ENCODE peak calls at places on chromosomes 13 and 19, in four cellular contexts. Z is cardiac muscle cell; T is CD4-positive, alpha-beta T cell; A is left ventricle myocardium inferior. E is an unnamed sample.

GRCh38 chr19:33622809-33623511 is 1.2 kb downstream of the CHST8 start:
- DNase-seq in T (no peak), A (no peak), Z (peak; percentile 23), E (peak; percentile 7)

GRCh38 chr19:38425810-38426466 is at the start of gene RASGRP4:
- DNase-seq in A (peak; percentile 51), T (no peak), Z (no peak), E (no peak)

GRCh38 chr19:33373701-33374405 is at the start of gene CEBPG:
- DNase-seq in T (peak; percentile 47), Z (peak; percentile 82), A (peak; percentile 59), E (peak; percentile 32)

GRCh38 chr13:80040219-80040976 is 300.5 kb downstream of the SPRY2 start:
- DNase-seq in Z (no peak), A (no peak), T (no peak), E (peak; percentile 99)

GRCh38 chr13:106680796-106681482 is 113.0 kb upstream of the ARGLU1 start:
- DNase-seq in T (no peak), Z (no peak), A (no peak), E (no peak)

GRCh38 chr13:113129921-113130750 is 7.5 kb downstream of the F10 start:
- DNase-seq in Z (no peak), A (no peak), T (no peak), E (no peak)

GRCh38 chr19:13382633-13382938 is 123.7 kb downstream of the CACNA1A start:
- DNase-seq in Z (no peak), T (no peak), A (no peak), E (no peak)

GRCh38 chr13:98839826-98840769 is 87.6 kb upstream of the SLC15A1 start:
- DNase-seq in A (peak; percentile 60), T (peak; percentile 20), Z (peak; percentile 81), E (no peak)

GRCh38 chr19:57560049-57560491 is 407 bp upstream of the ZNF550 start:
- DNase-seq in A (peak; percentile 51), T (no peak), Z (no peak), E (peak; percentile 71)

GRCh38 chr19:45098521-45099464 is 5.8 kb downstream of the PPP1R37 start:
- DNase-seq in Z (no peak), T (no peak), A (peak; percentile 45), E (no peak)

GRCh38 chr13:25574437-25575426 is 203.0 kb downstream of the ATP8A2 start:
- DNase-seq in T (peak; percentile 66), Z (peak; percentile 90), A (peak; percentile 56), E (peak; percentile 73)

GRCh38 chr13:97809576-97809975 is 143.9 kb upstream of the IPO5 start:
- DNase-seq in A (no peak), Z (no peak), T (no peak), E (peak; percentile 7)

GRCh38 chr13:27595055-27595811 is 25.1 kb downstream of the LNX2 start:
- DNase-seq in T (no peak), A (no peak), Z (no peak), E (no peak)

GRCh38 chr13:71866173-71867091 is 572 bp downstream of the DACH1 start:
- DNase-seq in T (no peak), A (peak; percentile 31), Z (peak; percentile 72), E (no peak)

GRCh38 chr13:111382877-111383276 is 62.4 kb downstream of the TEX29 start:
- DNase-seq in Z (no peak), A (no peak), T (no peak), E (no peak)

GRCh38 chr19:1754651-1755466 is 1.6 kb downstream of the ONECUT3 start:
- DNase-seq in Z (no peak), T (no peak), A (no peak), E (peak; percentile 11)

GRCh38 chr13:71219671-71220070 is 647.3 kb downstream of the DACH1 start:
- DNase-seq in Z (no peak), A (no peak), T (no peak), E (no peak)

GRCh38 chr19:17579523-17580244 is 24.2 kb downstream of the COLGALT1 start:
- DNase-seq in A (peak; percentile 38), Z (peak; percentile 73), T (no peak), E (peak; percentile 86)

GRCh38 chr19:52660981-52661380 is 22.8 kb upstream of the ZNF83 start:
- DNase-seq in A (no peak), T (no peak), Z (no peak), E (no peak)

GRCh38 chr13:51364404-51365008 is 25.0 kb downstream of the SERPINE3 start:
- DNase-seq in Z (no peak), A (no peak), T (no peak), E (peak; percentile 62)

GRCh38 chr13:99270503-99270902 is 12.3 kb upstream of the GPR18 start:
- DNase-seq in Z (no peak), A (no peak), T (no peak), E (no peak)

GRCh38 chr19:33705090-33705847 is 83.5 kb downstream of the CHST8 start:
- DNase-seq in T (no peak), A (peak; percentile 11), Z (no peak), E (no peak)

GRCh38 chr19:40285353-40286234 is 449 bp upstream of the AKT2 start:
- DNase-seq in Z (peak; percentile 99), A (peak; percentile 99), T (peak; percentile 95), E (peak; percentile 98)

GRCh38 chr19:40286235-40286530 is 1.0 kb upstream of the AKT2 start:
- DNase-seq in A (no peak), Z (no peak), T (no peak), E (no peak)

GRCh38 chr19:40283414-40284250 is 1.5 kb downstream of the AKT2 start:
- DNase-seq in Z (no peak), T (no peak), A (no peak), E (no peak)

GRCh38 chr19:40284251-40284500 is 969 bp downstream of the AKT2 start:
- DNase-seq in A (no peak), T (no peak), Z (peak; percentile 19), E (no peak)

GRCh38 chr19:40284501-40285352 is at the start of gene AKT2:
- DNase-seq in A (peak; percentile 66), T (peak; percentile 12), Z (peak; percentile 88), E (no peak)
- TF ChIP-seq CTCF in A (no peak), T (no peak), Z (no peak), E (no peak)

GRCh38 chr19:49363265-49364082 is at the start of gene DKKL1:
- DNase-seq in A (peak; percentile 99), T (peak; percentile 36), Z (peak; percentile 100), E (peak; percentile 94)

GRCh38 chr19:49359851-49360845 is 2.1 kb downstream of the TEAD2 start:
- DNase-seq in T (no peak), Z (no peak), A (no peak), E (no peak)

GRCh38 chr19:49362048-49362925 is at the start of gene TEAD2:
- DNase-seq in T (no peak), A (peak; percentile 86), Z (peak; percentile 83), E (no peak)

GRCh38 chr19:49362926-49363264 is 679 bp upstream of the TEAD2 start:
- DNase-seq in A (peak; percentile 59), Z (peak; percentile 51), T (no peak), E (no peak)

DNA sequence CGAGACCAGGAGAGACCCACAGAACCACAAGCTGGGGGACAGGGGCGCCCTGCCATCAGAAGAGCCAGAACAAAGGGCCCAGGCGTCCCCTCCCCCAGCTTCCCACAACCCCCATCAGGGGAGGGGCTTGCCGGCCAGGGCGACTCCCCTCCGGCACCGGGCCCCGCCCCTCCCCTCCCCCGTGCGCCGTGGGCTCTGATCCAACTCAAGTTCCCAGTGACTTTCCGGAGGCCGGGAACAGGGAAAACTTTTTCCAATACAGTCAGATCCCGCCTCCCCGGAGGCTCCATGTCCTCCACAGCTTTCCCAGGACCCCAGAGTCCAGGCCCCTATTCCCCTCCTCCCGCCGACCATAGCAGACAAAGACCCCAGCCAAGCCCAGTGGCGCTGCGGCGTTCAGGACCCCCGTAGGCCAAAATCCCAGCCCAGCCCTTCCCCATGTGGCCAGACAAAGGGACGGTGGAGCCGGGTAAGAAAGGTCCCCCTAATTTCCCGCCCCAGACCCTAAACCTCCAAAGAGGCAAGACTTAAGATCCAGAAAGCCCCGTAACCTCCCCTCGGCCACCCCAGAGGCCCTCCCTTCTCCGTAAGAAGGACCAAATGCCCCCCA is 673 bp downstream of the TEAD2 start:
- DNase-seq in Z (peak; percentile 91), T (no peak), A (peak; percentile 85), E (no peak)
- H3K27ac ChIP-seq in Z (peak overlapping the region; percentile 96), T (no peak overlapping the region), A (peak overlapping the region; percentile 96), E (peak overlapping the region; percentile 70)

DNA sequence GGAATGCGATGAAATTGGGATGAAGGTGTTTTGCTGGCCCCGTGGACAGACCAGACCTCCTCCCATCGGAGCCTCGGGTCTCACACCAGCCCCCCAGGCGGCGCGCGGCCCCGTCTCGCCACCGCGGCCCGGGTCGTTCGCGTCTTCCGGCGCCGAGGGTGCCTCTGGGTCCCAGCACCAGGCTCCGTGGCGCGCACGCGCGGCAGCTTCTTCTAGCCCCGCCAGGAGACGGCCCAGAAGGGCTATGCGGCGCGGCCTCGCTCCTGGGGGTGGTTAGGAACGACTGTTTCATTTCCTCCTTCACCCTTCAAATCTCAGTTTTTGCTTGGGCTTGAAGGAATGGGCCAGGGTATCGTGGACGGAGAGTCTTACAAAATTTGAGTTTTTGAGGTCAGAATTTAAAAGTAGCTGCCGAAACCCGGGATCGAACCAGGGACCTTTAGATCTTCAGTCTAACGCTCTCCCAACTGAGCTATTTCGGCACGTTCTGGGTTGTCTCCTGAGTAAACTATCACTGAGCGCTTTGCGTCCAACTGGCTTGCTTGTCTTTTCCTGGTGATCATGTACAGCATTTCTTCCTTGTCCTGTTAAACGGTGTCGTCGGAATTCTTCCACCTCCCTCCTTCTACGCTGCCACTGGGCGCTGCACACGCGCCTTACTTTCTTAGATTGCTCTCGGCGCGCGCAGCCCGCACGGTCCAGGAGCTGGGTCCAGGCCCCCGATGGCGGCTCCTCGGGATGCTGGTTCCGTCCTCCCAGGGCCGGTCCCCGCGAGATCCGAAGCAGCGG is 46.5 kb downstream of the TGDS start:
- DNase-seq in Z (peak; percentile 93), T (peak; percentile 85), A (peak; percentile 91), E (peak; percentile 93)
- TF ChIP-seq CTCF in Z (no peak), T (no peak), A (peak; percentile 26), E (peak; percentile 17)

GRCh38 chr19:35776102-35776788 is 881 bp downstream of the ARHGAP33 start:
- DNase-seq in Z (no peak), T (no peak), A (no peak), E (no peak)

GRCh38 chr19:35775046-35775297 is 392 bp upstream of the ARHGAP33 start:
- DNase-seq in T (no peak), Z (no peak), A (no peak), E (no peak)

GRCh38 chr19:35774274-35775045 is 904 bp upstream of the ARHGAP33 start:
- DNase-seq in A (no peak), Z (no peak), T (no peak), E (no peak)

GRCh38 chr19:35777411-35777841 is 2.1 kb downstream of the ARHGAP33 start:
- DNase-seq in T (no peak), A (no peak), Z (no peak), E (no peak)

DNA sequence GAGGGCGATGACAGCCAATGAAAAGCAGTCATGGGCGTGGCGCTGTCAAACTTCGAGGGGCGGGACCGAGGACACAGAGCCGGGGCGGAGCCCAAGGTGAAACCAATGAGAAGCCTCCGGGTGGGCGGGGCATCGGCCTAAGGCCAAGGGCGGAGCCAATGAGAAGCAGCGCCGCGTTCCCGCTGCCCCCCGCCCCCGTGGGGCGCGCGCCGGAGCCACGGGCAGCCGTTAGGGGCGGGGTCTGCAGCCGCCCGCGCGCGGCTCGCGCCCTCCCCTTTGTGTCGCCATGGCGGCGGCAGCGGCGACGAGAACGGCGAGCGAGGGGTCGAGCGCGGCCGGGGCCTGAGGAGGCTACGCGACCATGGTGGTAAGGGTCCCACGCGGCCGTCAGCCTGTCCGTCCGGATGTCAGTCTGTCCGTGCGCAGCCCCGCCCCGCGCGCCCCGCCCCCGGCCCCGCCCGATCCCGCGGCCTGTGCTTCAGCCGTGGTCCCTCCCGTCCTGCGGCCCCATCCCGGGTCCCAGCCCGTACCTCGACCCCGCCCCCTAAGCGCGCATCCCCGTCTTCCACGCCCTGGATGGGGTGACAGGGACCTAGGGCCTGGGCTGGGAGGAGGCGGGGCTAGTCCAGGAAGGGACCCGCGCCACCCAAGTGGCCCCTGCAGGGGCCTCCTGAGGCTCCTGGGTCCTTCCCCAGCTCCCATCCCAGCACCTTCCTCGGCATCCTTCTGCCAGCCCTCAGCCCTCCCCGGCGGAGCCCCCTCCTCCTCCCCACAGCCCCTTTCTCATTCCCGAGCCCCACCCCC is at the start of gene ARHGAP33:
- DNase-seq in T (peak; percentile 98), A (peak; percentile 100), Z (peak; percentile 100), E (peak; percentile 61)
- H3K27ac ChIP-seq in T (no peak within 1 kb of the TSS), A (peak within 1 kb of the TSS; percentile 56), Z (no peak within 1 kb of the TSS), E (no peak within 1 kb of the TSS)

E was measured in foreskin keratinocyte.